ENCODE peak calls at places on chromosomes 12 and 14, in ten cellular contexts. One of them, this sample, is unnamed.

GRCh38 chr14:69288001-69288771 is 28.2 kb downstream of the GALNT16 start:
- DNase-seq in transverse colon: peak
- DNase-seq in nephron progenitor cell: peak
- DNase-seq in thoracic aorta: no peak
- DNase-seq in fibroblast of mammary gland: peak
- DNase-seq in ovary: peak
- DNase-seq in GM12865: no peak
- DNase-seq in stomach: peak
- DNase-seq in mesothelial cell of epicardium: no peak
- DNase-seq in Peyer's patch: no peak
- DNase-seq in this sample: peak

GRCh38 chr12:48882325-48882687 is 16.6 kb upstream of the RND1 start:
- DNase-seq in transverse colon: no peak
- DNase-seq in nephron progenitor cell: peak
- DNase-seq in thoracic aorta: no peak
- DNase-seq in fibroblast of mammary gland: no peak
- DNase-seq in ovary: no peak
- DNase-seq in GM12865: no peak
- DNase-seq in stomach: peak
- DNase-seq in mesothelial cell of epicardium: peak
- DNase-seq in Peyer's patch: no peak
- DNase-seq in this sample: no peak

GRCh38 chr12:15276088-15276698 is 46.1 kb upstream of the PTPRO start:
- DNase-seq in transverse colon: no peak
- DNase-seq in nephron progenitor cell: peak
- DNase-seq in thoracic aorta: no peak
- DNase-seq in fibroblast of mammary gland: peak
- DNase-seq in ovary: no peak
- DNase-seq in GM12865: peak
- DNase-seq in stomach: no peak
- DNase-seq in mesothelial cell of epicardium: no peak
- DNase-seq in Peyer's patch: no peak
- DNase-seq in this sample: no peak

GRCh38 chr14:99872786-99873440 is 79.7 kb downstream of the EML1 start:
- DNase-seq in transverse colon: no peak
- DNase-seq in nephron progenitor cell: no peak
- DNase-seq in thoracic aorta: no peak
- DNase-seq in fibroblast of mammary gland: no peak
- DNase-seq in ovary: no peak
- DNase-seq in GM12865: no peak
- DNase-seq in stomach: no peak
- DNase-seq in mesothelial cell of epicardium: no peak
- DNase-seq in Peyer's patch: no peak
- DNase-seq in this sample: no peak

GRCh38 chr12:12645485-12645884 is 33.8 kb downstream of the CREBL2 start:
- DNase-seq in transverse colon: peak
- DNase-seq in nephron progenitor cell: no peak
- DNase-seq in thoracic aorta: no peak
- DNase-seq in fibroblast of mammary gland: peak
- DNase-seq in ovary: no peak
- DNase-seq in GM12865: peak
- DNase-seq in stomach: no peak
- DNase-seq in mesothelial cell of epicardium: no peak
- DNase-seq in Peyer's patch: peak
- DNase-seq in this sample: no peak

GRCh38 chr14:81464253-81465001 is 64.3 kb upstream of the STON2 start:
- DNase-seq in transverse colon: peak
- DNase-seq in nephron progenitor cell: peak
- DNase-seq in thoracic aorta: no peak
- DNase-seq in fibroblast of mammary gland: peak
- DNase-seq in ovary: peak
- DNase-seq in GM12865: peak
- DNase-seq in stomach: no peak
- DNase-seq in mesothelial cell of epicardium: peak
- DNase-seq in Peyer's patch: peak
- DNase-seq in this sample: no peak

GRCh38 chr12:109738878-109739665 is 25.4 kb downstream of the FAM222A start:
- DNase-seq in transverse colon: no peak
- DNase-seq in nephron progenitor cell: peak
- DNase-seq in thoracic aorta: no peak
- DNase-seq in fibroblast of mammary gland: peak
- DNase-seq in ovary: no peak
- DNase-seq in GM12865: no peak
- DNase-seq in stomach: peak
- DNase-seq in mesothelial cell of epicardium: no peak
- DNase-seq in Peyer's patch: no peak
- DNase-seq in this sample: no peak

GRCh38 chr14:65472189-65472588 is 59.7 kb downstream of the FUT8 start:
- DNase-seq in transverse colon: no peak
- DNase-seq in nephron progenitor cell: peak
- DNase-seq in thoracic aorta: no peak
- DNase-seq in fibroblast of mammary gland: no peak
- DNase-seq in ovary: no peak
- DNase-seq in GM12865: no peak
- DNase-seq in stomach: no peak
- DNase-seq in mesothelial cell of epicardium: no peak
- DNase-seq in Peyer's patch: no peak
- DNase-seq in this sample: no peak

GRCh38 chr14:93984070-93984469 is 7.7 kb upstream of the ASB2 start:
- DNase-seq in transverse colon: no peak
- DNase-seq in nephron progenitor cell: no peak
- DNase-seq in thoracic aorta: no peak
- DNase-seq in fibroblast of mammary gland: no peak
- DNase-seq in ovary: no peak
- DNase-seq in GM12865: no peak
- DNase-seq in stomach: no peak
- DNase-seq in mesothelial cell of epicardium: no peak
- DNase-seq in Peyer's patch: no peak
- DNase-seq in this sample: no peak

GRCh38 chr14:87522575-87522974 is 470.4 kb downstream of the GALC start:
- DNase-seq in transverse colon: no peak
- DNase-seq in nephron progenitor cell: peak
- DNase-seq in thoracic aorta: no peak
- DNase-seq in fibroblast of mammary gland: no peak
- DNase-seq in ovary: no peak
- DNase-seq in GM12865: no peak
- DNase-seq in stomach: no peak
- DNase-seq in mesothelial cell of epicardium: no peak
- DNase-seq in Peyer's patch: no peak
- DNase-seq in this sample: peak

GRCh38 chr14:92937229-92937937 is 14.4 kb downstream of the CHGA start:
- DNase-seq in transverse colon: peak
- DNase-seq in nephron progenitor cell: no peak
- DNase-seq in thoracic aorta: no peak
- DNase-seq in fibroblast of mammary gland: no peak
- DNase-seq in ovary: no peak
- DNase-seq in GM12865: no peak
- DNase-seq in stomach: no peak
- DNase-seq in mesothelial cell of epicardium: no peak
- DNase-seq in Peyer's patch: no peak
- DNase-seq in this sample: no peak

GRCh38 chr12:6952121-6952859 is 1.1 kb downstream of the PTPN6 start:
- DNase-seq in transverse colon: no peak
- DNase-seq in nephron progenitor cell: no peak
- DNase-seq in thoracic aorta: no peak
- DNase-seq in fibroblast of mammary gland: no peak
- DNase-seq in ovary: no peak
- DNase-seq in GM12865: no peak
- DNase-seq in stomach: no peak
- DNase-seq in mesothelial cell of epicardium: no peak
- DNase-seq in Peyer's patch: no peak
- DNase-seq in this sample: no peak

GRCh38 chr12:131711551-131712205 is 788 bp downstream of the SFSWAP start:
- DNase-seq in transverse colon: no peak
- DNase-seq in nephron progenitor cell: peak
- DNase-seq in thoracic aorta: no peak
- DNase-seq in fibroblast of mammary gland: no peak
- DNase-seq in ovary: no peak
- DNase-seq in GM12865: peak
- DNase-seq in stomach: no peak
- DNase-seq in mesothelial cell of epicardium: no peak
- DNase-seq in Peyer's patch: no peak
- DNase-seq in this sample: no peak

GRCh38 chr12:85794551-85794950 is 41.7 kb downstream of the RASSF9 start:
- DNase-seq in transverse colon: no peak
- DNase-seq in nephron progenitor cell: no peak
- DNase-seq in thoracic aorta: no peak
- DNase-seq in fibroblast of mammary gland: peak
- DNase-seq in ovary: no peak
- DNase-seq in GM12865: no peak
- DNase-seq in stomach: no peak
- DNase-seq in mesothelial cell of epicardium: no peak
- DNase-seq in Peyer's patch: no peak
- DNase-seq in this sample: no peak

GRCh38 chr12:54173066-54173726 is 15.6 kb downstream of the SMUG1 start:
- DNase-seq in transverse colon: peak
- DNase-seq in nephron progenitor cell: peak
- DNase-seq in thoracic aorta: no peak
- DNase-seq in fibroblast of mammary gland: peak
- DNase-seq in ovary: peak
- DNase-seq in GM12865: no peak
- DNase-seq in stomach: peak
- DNase-seq in mesothelial cell of epicardium: peak
- DNase-seq in Peyer's patch: no peak
- DNase-seq in this sample: peak

GRCh38 chr14:84579292-84579691 is 950.7 kb upstream of the FLRT2 start:
- DNase-seq in transverse colon: no peak
- DNase-seq in nephron progenitor cell: no peak
- DNase-seq in thoracic aorta: no peak
- DNase-seq in fibroblast of mammary gland: peak
- DNase-seq in ovary: no peak
- DNase-seq in GM12865: no peak
- DNase-seq in stomach: no peak
- DNase-seq in mesothelial cell of epicardium: no peak
- DNase-seq in Peyer's patch: no peak
- DNase-seq in this sample: no peak

GRCh38 chr12:40238221-40238902 is 13.6 kb downstream of the LRRK2 start:
- DNase-seq in transverse colon: no peak
- DNase-seq in nephron progenitor cell: no peak
- DNase-seq in thoracic aorta: no peak
- DNase-seq in fibroblast of mammary gland: peak
- DNase-seq in ovary: no peak
- DNase-seq in GM12865: no peak
- DNase-seq in stomach: no peak
- DNase-seq in mesothelial cell of epicardium: no peak
- DNase-seq in Peyer's patch: no peak
- DNase-seq in this sample: no peak

DNA sequence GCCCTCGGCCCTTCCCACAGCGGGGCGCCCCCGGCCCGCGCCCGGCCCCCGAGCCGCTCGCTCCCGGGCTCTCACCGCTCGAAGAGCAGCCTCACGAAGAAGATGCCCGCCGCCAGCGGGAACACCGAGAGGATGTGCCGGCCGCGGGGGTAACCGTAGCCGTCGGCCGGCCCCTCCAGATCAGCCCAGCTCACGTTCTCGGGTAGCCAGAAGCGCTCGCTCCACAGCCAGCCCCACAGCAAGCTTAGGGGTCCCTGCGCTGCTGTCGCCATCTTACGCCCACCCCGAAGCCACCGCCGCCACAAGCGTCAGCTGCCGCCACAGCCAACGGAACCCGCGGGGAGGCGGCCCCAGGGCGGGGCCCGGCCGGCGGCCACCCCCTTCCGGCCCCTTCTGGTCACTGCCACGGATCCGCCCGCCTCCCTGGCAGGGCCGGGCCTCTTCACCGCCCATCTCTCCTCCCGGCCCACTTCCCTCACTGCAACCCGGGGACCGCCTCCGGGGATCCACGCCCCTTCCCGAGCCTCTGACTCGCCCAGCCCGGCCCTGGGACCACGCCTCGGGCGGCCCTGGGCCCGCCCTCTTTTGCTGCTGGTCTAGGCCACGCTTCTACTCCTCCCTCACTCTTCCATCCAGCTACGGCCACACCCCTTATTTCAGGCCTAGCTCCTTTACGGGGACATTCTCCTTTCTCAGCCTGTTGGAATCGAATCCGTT is at the start of gene CERS5:
- DNase-seq in transverse colon: peak
- DNase-seq in nephron progenitor cell: peak
- DNase-seq in thoracic aorta: peak
- DNase-seq in fibroblast of mammary gland: peak
- DNase-seq in ovary: peak
- DNase-seq in GM12865: peak
- DNase-seq in stomach: peak
- DNase-seq in mesothelial cell of epicardium: peak
- DNase-seq in Peyer's patch: peak
- DNase-seq in this sample: peak
- TF ChIP-seq CTCF in transverse colon: peak
- TF ChIP-seq CTCF in nephron progenitor cell: peak
- TF ChIP-seq CTCF in thoracic aorta: peak
- TF ChIP-seq CTCF in fibroblast of mammary gland: no peak
- TF ChIP-seq CTCF in ovary: peak
- TF ChIP-seq CTCF in GM12865: no peak
- TF ChIP-seq CTCF in stomach: peak
- TF ChIP-seq CTCF in mesothelial cell of epicardium: peak
- TF ChIP-seq CTCF in Peyer's patch: peak
- TF ChIP-seq CTCF in this sample: no peak

DNA sequence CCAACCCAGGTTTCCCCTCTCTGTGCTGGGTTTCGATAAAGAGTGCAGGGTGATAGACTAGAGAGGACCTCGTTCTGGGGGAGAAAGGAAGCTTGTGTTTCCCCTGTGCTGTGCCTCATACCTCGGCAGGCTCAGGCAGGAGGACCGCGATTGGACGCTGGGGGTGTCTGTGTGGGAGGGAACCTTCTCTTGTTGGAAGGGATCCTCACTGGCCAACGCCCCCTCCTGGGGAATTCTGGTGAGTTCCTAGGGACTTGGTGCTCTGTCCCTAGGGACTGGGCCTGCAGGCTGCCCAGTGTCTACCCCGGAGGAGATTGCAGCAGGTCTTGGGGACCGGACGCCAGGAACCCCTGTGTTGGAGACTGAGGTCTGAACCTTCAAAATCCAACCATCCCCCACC is 157.4 kb upstream of the PRMT8 start:
- DNase-seq in transverse colon: no peak
- DNase-seq in nephron progenitor cell: peak
- DNase-seq in thoracic aorta: no peak
- DNase-seq in fibroblast of mammary gland: no peak
- DNase-seq in ovary: no peak
- DNase-seq in GM12865: no peak
- DNase-seq in stomach: no peak
- DNase-seq in mesothelial cell of epicardium: no peak
- DNase-seq in Peyer's patch: no peak
- DNase-seq in this sample: no peak
- TF ChIP-seq CTCF in transverse colon: no peak
- TF ChIP-seq CTCF in nephron progenitor cell: no peak
- TF ChIP-seq CTCF in thoracic aorta: no peak
- TF ChIP-seq CTCF in fibroblast of mammary gland: no peak
- TF ChIP-seq CTCF in ovary: no peak
- TF ChIP-seq CTCF in GM12865: no peak
- TF ChIP-seq CTCF in stomach: no peak
- TF ChIP-seq CTCF in mesothelial cell of epicardium: no peak
- TF ChIP-seq CTCF in Peyer's patch: no peak
- TF ChIP-seq CTCF in this sample: no peak

GRCh38 chr14:70907996-70908917 is 998 bp downstream of the PCNX1 start:
- DNase-seq in transverse colon: peak
- DNase-seq in nephron progenitor cell: peak
- DNase-seq in thoracic aorta: no peak
- DNase-seq in fibroblast of mammary gland: peak
- DNase-seq in ovary: peak
- DNase-seq in GM12865: peak
- DNase-seq in stomach: peak
- DNase-seq in mesothelial cell of epicardium: peak
- DNase-seq in Peyer's patch: peak
- DNase-seq in this sample: no peak
- TF ChIP-seq CTCF in transverse colon: no peak
- TF ChIP-seq CTCF in nephron progenitor cell: no peak
- TF ChIP-seq CTCF in thoracic aorta: no peak
- TF ChIP-seq CTCF in fibroblast of mammary gland: no peak
- TF ChIP-seq CTCF in ovary: no peak
- TF ChIP-seq CTCF in GM12865: peak
- TF ChIP-seq CTCF in stomach: no peak
- TF ChIP-seq CTCF in mesothelial cell of epicardium: no peak
- TF ChIP-seq CTCF in Peyer's patch: no peak
- TF ChIP-seq CTCF in this sample: no peak

GRCh38 chr14:79947440-79947839 is 263.9 kb downstream of the DIO2 start:
- DNase-seq in transverse colon: no peak
- DNase-seq in nephron progenitor cell: no peak
- DNase-seq in thoracic aorta: no peak
- DNase-seq in fibroblast of mammary gland: no peak
- DNase-seq in ovary: no peak
- DNase-seq in GM12865: no peak
- DNase-seq in stomach: no peak
- DNase-seq in mesothelial cell of epicardium: no peak
- DNase-seq in Peyer's patch: no peak
- DNase-seq in this sample: no peak
- TF ChIP-seq CTCF in transverse colon: no peak
- TF ChIP-seq CTCF in nephron progenitor cell: no peak
- TF ChIP-seq CTCF in thoracic aorta: no peak
- TF ChIP-seq CTCF in fibroblast of mammary gland: no peak
- TF ChIP-seq CTCF in ovary: no peak
- TF ChIP-seq CTCF in GM12865: no peak
- TF ChIP-seq CTCF in stomach: no peak
- TF ChIP-seq CTCF in mesothelial cell of epicardium: no peak
- TF ChIP-seq CTCF in Peyer's patch: no peak
- TF ChIP-seq CTCF in this sample: no peak